ENCODE peak calls at places on chromosomes 1 and 21, in seven cellular contexts. Y is suprapubic skin, U is ovary, X is heart left ventricle, I is sigmoid colon, R is H1, J is adrenal gland. M is an unnamed sample. For H3K4me1, the result is how much of the 10 kb centered on the place peaks cover.

GRCh38 chr1:211828584-211829342 is 1.8 kb downstream of the LPGAT1 start:
- DNase-seq in Y (no peak), U (no peak), X (no peak), I (no peak), R (peak), J (no peak), M (no peak)

GRCh38 chr1:20143734-20144565 is 4.8 kb downstream of the PLA2G2F start:
- DNase-seq in Y (no peak), U (no peak), X (no peak), I (peak), R (no peak), J (no peak), M (no peak)

GRCh38 chr1:41735139-41735538 is 183.6 kb downstream of the HIVEP3 start:
- DNase-seq in Y (no peak), U (no peak), X (no peak), I (no peak), R (no peak), J (no peak), M (no peak)

GRCh38 chr1:207081106-207081505 is 7.6 kb upstream of the C4BPB start:
- DNase-seq in Y (no peak), U (no peak), X (no peak), I (no peak), R (no peak), J (no peak), M (no peak)

GRCh38 chr1:240027059-240027462 is 64.6 kb upstream of the FMN2 start:
- DNase-seq in Y (no peak), U (peak), X (no peak), I (no peak), R (peak), J (peak), M (no peak)

GRCh38 chr1:167196185-167196584 is 24.5 kb upstream of the POU2F1 start:
- DNase-seq in Y (no peak), U (no peak), X (no peak), I (no peak), R (no peak), J (no peak), M (no peak)

GRCh38 chr1:197130677-197131304 is 15.7 kb downstream of the ASPM start:
- DNase-seq in Y (no peak), U (no peak), X (no peak), I (no peak), R (no peak), J (no peak), M (no peak)

GRCh38 chr1:25729045-25729444 is 70.9 kb upstream of the SELENON start:
- DNase-seq in Y (no peak), U (no peak), X (no peak), I (peak), R (no peak), J (no peak), M (no peak)

GRCh38 chr21:43210454-43211084 is 41.8 kb downstream of the CRYAA start:
- DNase-seq in Y (no peak), U (no peak), X (no peak), I (peak), R (no peak), J (peak), M (no peak)

GRCh38 chr1:103931891-103932290 is 182.2 kb downstream of the AMY1C start:
- DNase-seq in Y (no peak), U (no peak), X (no peak), I (no peak), R (no peak), J (no peak), M (no peak)

GRCh38 chr1:109084563-109085517 is 5.7 kb upstream of the TMEM167B start:
- DNase-seq in Y (no peak), U (no peak), X (no peak), I (no peak), R (no peak), J (no peak), M (no peak)

GRCh38 chr1:88371396-88371795 is 312.7 kb upstream of the PKN2 start:
- DNase-seq in Y (no peak), U (no peak), X (no peak), I (no peak), R (no peak), J (no peak), M (no peak)

GRCh38 chr1:13829152-13829769 is 129.3 kb downstream of the PRDM2 start:
- DNase-seq in Y (peak), U (no peak), X (no peak), I (no peak), R (no peak), J (peak), M (no peak)

GRCh38 chr1:38046884-38047602 is 450 bp upstream of the POU3F1 start:
- DNase-seq in Y (peak), U (peak), X (peak), I (peak), R (peak), J (peak), M (peak)

GRCh38 chr1:89918127-89918793 is 76.7 kb upstream of the ZNF326 start:
- DNase-seq in Y (no peak), U (no peak), X (no peak), I (no peak), R (no peak), J (no peak), M (no peak)

GRCh38 chr1:228337711-228338520 is 68.7 kb downstream of the TRIM11 start:
- DNase-seq in Y (peak), U (peak), X (peak), I (peak), R (peak), J (no peak), M (peak)

GRCh38 chr21:36454079-36454478 is 25.8 kb downstream of the CLDN14 start:
- DNase-seq in Y (no peak), U (no peak), X (no peak), I (no peak), R (no peak), J (no peak), M (no peak)

GRCh38 chr1:14539953-14540563 is 58.4 kb upstream of the KAZN start:
- DNase-seq in Y (no peak), U (no peak), X (no peak), I (no peak), R (no peak), J (no peak), M (no peak)

GRCh38 chr1:216600730-216601426 is 122.4 kb downstream of the ESRRG start:
- DNase-seq in Y (peak), U (peak), X (peak), I (peak), R (peak), J (peak), M (peak)

GRCh38 chr1:54120018-54120697 is 32.6 kb downstream of the CDCP2 start:
- DNase-seq in Y (no peak), U (peak), X (peak), I (no peak), R (no peak), J (no peak), M (no peak)

GRCh38 chr1:32743380-32744062 is 41.0 kb upstream of the SYNC start:
- DNase-seq in Y (no peak), U (no peak), X (no peak), I (no peak), R (no peak), J (no peak), M (no peak)

GRCh38 chr1:32741417-32742131 is 39.0 kb upstream of the SYNC start:
- DNase-seq in Y (no peak), U (peak), X (no peak), I (no peak), R (peak), J (no peak), M (peak)

GRCh38 chr1:32741067-32741416 is 38.5 kb upstream of the SYNC start:
- DNase-seq in Y (no peak), U (no peak), X (no peak), I (no peak), R (no peak), J (no peak), M (no peak)

GRCh38 chr1:32742956-32743355 is 40.4 kb upstream of the SYNC start:
- DNase-seq in Y (no peak), U (no peak), X (no peak), I (no peak), R (no peak), J (no peak), M (no peak)

DNA sequence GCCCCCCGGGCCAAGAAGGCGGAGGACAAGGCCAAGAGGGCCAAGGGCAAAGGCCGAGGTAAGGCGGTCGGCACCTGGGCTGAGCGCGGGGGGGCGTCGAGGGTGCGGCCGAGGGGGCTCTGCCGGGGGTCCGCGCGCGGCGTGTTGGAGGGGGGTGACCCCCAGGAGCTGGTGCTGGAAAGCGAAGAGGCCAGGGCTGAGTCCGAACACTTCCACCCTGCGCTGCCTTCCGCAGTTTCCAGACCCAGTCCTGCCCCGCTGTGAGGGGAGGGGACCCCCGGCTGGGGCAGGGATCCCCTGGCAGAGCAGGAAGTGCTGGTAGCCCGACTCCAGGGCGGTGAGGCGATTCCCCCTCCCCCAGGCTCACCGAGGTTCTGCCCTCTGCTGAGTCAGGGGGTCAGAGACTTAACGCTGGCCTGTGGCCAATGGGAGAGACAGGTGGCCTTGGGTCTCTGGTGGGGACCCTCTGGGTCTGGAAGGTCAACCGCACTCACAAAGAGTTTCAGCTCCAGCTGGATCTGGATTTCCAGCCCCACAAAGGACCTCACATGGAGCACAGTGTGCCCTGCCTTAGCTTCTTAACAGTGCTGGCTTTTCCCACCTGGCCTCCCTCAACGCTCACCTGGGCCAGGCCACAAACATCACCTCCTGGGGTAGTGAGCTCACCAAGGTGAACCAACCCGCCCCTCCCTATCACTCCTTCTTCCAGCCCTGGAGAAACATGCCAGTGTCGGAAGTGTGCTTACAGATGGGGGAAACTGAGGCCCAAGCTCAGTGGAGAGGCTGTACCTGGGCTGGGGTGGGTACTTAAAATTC is 39.8 kb upstream of the SYNC start:
- DNase-seq in Y (no peak), U (peak), X (no peak), I (no peak), R (peak), J (no peak), M (peak)
- TF ChIP-seq POLR2A in Y (no peak), U (no peak), X (no peak), I (no peak), R (no peak), J (no peak), M (no peak)

GRCh38 chr1:36387141-36387949 is 1.6 kb upstream of the STK40 start:
- DNase-seq in Y (no peak), U (no peak), X (no peak), I (peak), R (no peak), J (no peak), M (peak)

GRCh38 chr1:36390411-36390810 is 4.7 kb upstream of the STK40 start:
- DNase-seq in Y (no peak), U (no peak), X (no peak), I (no peak), R (no peak), J (no peak), M (no peak)

GRCh38 chr1:36392836-36393235 is 4.9 kb downstream of the LSM10 start:
- DNase-seq in Y (no peak), U (no peak), X (no peak), I (no peak), R (no peak), J (no peak), M (no peak)

GRCh38 chr1:36391271-36391670 is 5.5 kb upstream of the STK40 start:
- DNase-seq in Y (no peak), U (no peak), X (no peak), I (no peak), R (no peak), J (no peak), M (no peak)

DNA sequence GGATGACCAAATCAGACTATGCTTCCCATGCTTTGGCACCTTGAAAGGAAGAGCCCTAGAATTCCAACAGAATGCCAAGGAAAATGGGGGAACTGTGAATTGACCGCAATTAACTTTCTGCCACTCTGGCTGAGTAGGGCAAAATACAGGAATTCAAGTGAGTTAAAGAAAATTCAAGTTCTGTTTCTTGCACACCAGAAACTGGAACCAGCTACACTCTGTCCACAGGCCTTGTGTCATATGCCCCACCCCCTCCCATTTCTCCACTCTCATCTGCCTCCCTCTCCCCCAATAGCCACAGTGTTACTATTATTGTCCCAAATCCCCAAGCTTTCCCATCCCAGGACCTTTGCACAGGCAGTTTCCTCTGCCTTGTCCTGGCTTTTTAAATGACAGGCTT is 4.2 kb upstream of the STK40 start:
- DNase-seq in Y (no peak), U (no peak), X (no peak), I (no peak), R (no peak), J (no peak), M (no peak)
- H3K4me1 ChIP-seq in Y (under half), U (under half), X (under half), I (under half), R (under half), J (under half), M (under half)

DNA sequence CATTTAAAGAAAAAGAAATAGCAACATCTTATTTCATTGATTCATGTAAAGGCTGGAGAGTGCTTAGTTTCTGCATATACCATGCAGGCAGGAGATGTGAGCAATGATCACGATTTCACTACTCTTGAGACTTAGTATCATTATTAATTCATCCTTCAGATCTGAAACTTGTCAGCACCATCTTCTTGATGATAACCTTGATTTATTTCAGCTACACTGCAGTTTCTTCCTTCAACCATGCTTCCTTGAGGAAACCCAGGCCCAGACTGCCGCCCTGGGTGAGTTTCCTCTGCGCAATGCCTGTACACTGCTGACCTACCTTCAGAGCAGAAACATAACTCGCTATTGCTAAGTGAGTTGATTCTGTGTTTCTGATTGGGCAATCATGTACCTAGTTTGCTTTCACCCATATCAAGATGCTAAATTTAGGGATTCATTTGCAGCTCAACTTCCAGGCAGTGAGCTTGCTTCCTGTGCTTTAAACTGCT is 13.5 kb upstream of the BCL10 start:
- DNase-seq in Y (no peak), U (no peak), X (no peak), I (no peak), R (no peak), J (no peak), M (no peak)
- H3K4me3 ChIP-seq in Y (no peak), U (no peak), X (no peak), I (no peak), R (no peak), J (no peak), M (no peak)

GRCh38 chr1:2546515-2547209 is 9.5 kb upstream of the TNFRSF14 start:
- DNase-seq in Y (peak), U (no peak), X (peak), I (peak), R (peak), J (peak), M (peak)
- TF ChIP-seq POLR2A in Y (no peak), U (no peak), X (no peak), I (peak), R (no peak), J (peak), M (peak)

GRCh38 chr1:8415526-8416278 is 97.8 kb downstream of the SLC45A1 start:
- DNase-seq in Y (no peak), U (no peak), X (no peak), I (no peak), R (no peak), J (peak), M (no peak)

GRCh38 chr1:8419172-8419571 is 101.3 kb downstream of the SLC45A1 start:
- DNase-seq in Y (no peak), U (no peak), X (no peak), I (no peak), R (no peak), J (no peak), M (no peak)

GRCh38 chr1:8417625-8418024 is 99.7 kb downstream of the SLC45A1 start:
- DNase-seq in Y (no peak), U (no peak), X (no peak), I (no peak), R (no peak), J (no peak), M (no peak)

GRCh38 chr1:8418301-8418700 is 100.4 kb downstream of the SLC45A1 start:
- DNase-seq in Y (no peak), U (no peak), X (no peak), I (no peak), R (no peak), J (no peak), M (no peak)

DNA sequence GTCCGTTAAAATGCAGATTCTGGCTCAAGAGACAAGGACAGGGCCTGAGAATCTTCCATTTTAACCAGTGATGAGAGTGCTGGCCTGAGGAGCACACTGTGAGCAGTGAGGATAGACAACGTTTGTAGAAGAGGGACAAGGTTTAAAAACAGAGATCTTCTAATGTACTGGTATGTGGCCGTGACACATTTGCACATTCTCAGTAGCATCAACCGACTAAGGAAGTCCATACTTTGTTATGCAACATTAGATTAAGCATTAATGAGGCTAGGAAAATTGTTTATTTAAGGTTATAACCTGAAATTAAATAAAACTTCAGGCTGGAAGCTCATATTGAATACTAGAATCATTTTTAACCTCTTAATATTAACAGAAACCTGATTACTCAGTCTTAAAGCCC is 98.9 kb downstream of the SLC45A1 start:
- DNase-seq in Y (no peak), U (no peak), X (no peak), I (no peak), R (no peak), J (no peak), M (no peak)
- H3K4me1 ChIP-seq in Y (half or more), U (under half), X (half or more), I (half or more), R (under half), J (half or more), M (under half)

GRCh38 chr21:44837537-44837936 is 19.7 kb upstream of the SUMO3 start:
- DNase-seq in Y (no peak), U (no peak), X (no peak), I (no peak), R (no peak), J (no peak), M (no peak)
- H3K4me3 ChIP-seq in Y (no peak), U (no peak), X (no peak), I (no peak), R (no peak), J (no peak), M (no peak)

DNA sequence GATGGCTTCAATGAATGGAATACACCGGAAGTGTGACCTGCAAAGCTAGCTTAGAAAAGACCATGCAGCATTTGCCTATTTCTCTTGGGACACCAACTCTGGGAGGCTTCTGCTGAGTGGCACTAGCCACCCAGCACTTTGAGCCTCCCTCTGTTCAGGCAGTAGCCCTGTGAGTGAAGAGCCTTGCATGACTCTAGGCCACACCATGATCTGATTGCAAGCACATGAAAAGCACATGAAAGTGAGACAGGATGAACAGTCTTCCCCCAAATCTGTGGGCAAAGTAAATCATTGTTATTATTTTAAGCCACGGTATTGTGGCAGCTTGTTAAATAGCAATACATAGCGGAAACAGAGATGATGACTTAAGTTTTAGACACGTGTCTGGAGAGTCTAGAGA is 2.8 kb downstream of the CD48 start:
- DNase-seq in Y (no peak), U (no peak), X (no peak), I (no peak), R (no peak), J (no peak), M (no peak)
- TF ChIP-seq POLR2A in Y (no peak), U (no peak), X (no peak), I (no peak), R (no peak), J (no peak), M (no peak)

GRCh38 chr1:2583331-2583791 is 3.2 kb upstream of the PRXL2B start:
- DNase-seq in Y (no peak), U (no peak), X (no peak), I (no peak), R (no peak), J (no peak), M (no peak)
- H3K4me1 ChIP-seq in Y (under half), U (under half), X (under half), I (under half), R (under half), J (under half), M (under half)

DNA sequence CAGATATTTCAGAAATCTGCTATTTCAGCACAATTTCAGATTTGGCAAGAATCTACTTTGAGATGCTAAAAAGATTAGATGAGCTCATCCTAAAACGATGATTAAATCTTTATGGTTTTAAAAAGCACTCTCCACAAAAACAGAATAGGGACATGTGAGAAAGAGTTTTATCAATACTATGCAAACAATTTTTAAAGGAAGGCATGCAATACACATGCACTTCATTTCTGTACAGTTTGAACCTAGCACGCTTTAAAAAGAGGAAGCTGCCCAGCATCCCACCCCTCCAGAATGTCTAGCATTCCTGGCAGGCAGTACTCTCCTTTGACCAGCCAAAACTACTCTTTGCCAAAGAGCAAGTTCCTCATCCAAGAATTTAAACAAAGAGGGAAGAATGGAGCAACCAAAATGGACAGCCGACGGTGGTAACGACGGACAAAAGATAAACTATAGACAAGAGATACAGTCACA is 1.3 kb downstream of the ARHGAP29 start:
- DNase-seq in Y (no peak), U (no peak), X (no peak), I (no peak), R (no peak), J (no peak), M (no peak)
- H3K4me3 ChIP-seq in Y (peak), U (peak), X (peak), I (peak), R (no peak), J (no peak), M (peak)

DNA sequence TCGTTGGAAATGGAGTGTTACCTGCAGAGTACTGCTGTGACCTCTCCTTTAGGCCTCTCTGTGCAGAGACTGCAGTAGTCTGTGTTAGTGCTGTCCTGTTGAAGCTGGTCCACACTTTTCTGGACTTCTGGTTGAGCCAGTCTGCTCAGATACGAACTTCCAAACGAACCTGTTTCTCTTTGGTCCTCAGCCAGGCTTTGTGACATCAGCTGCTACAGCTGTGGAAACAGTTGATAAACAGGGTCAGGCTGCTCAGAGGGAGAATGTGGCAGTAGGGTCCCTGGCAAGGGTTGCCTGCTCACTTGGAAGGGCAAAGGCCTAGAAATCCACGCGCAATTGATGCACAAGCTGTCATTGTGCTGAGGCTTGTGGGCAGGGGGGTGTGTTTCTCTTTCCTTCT is 98.8 kb downstream of the NOS1AP start:
- DNase-seq in Y (no peak), U (no peak), X (no peak), I (no peak), R (no peak), J (peak), M (no peak)
- TF ChIP-seq POLR2A in Y (no peak), U (no peak), X (no peak), I (no peak), R (no peak), J (no peak), M (no peak)